ENCODE peak calls at places on chromosomes 3 and 15, in four cellular contexts. One of them, this sample, is unnamed.

GRCh38 chr3:53216723-53217122 is 39.1 kb downstream of the TKT start:
- DNase-seq in T-helper 9 cell: no peak
- DNase-seq in cardiac septum: no peak
- DNase-seq in glutamatergic neuron: no peak
- DNase-seq in this sample: peak

GRCh38 chr3:195895900-195896360 is 12.4 kb downstream of the TNK2 start:
- DNase-seq in T-helper 9 cell: peak
- DNase-seq in cardiac septum: no peak
- DNase-seq in glutamatergic neuron: peak
- DNase-seq in this sample: peak

GRCh38 chr15:33104276-33104675 is 90.2 kb downstream of the FMN1 start:
- DNase-seq in T-helper 9 cell: no peak
- DNase-seq in cardiac septum: no peak
- DNase-seq in glutamatergic neuron: no peak
- DNase-seq in this sample: no peak

GRCh38 chr15:23642413-23643044 is 5.1 kb downstream of the MAGEL2 start:
- DNase-seq in T-helper 9 cell: peak
- DNase-seq in cardiac septum: no peak
- DNase-seq in glutamatergic neuron: peak
- DNase-seq in this sample: no peak

GRCh38 chr3:86787091-86787490 is 203.9 kb downstream of the VGLL3 start:
- DNase-seq in T-helper 9 cell: no peak
- DNase-seq in cardiac septum: no peak
- DNase-seq in glutamatergic neuron: no peak
- DNase-seq in this sample: no peak

GRCh38 chr3:185733980-185734724 is 90.7 kb downstream of the IGF2BP2 start:
- DNase-seq in T-helper 9 cell: no peak
- DNase-seq in cardiac septum: no peak
- DNase-seq in glutamatergic neuron: no peak
- DNase-seq in this sample: no peak

GRCh38 chr3:49661281-49661680 is 12.9 kb upstream of the APEH start:
- DNase-seq in T-helper 9 cell: no peak
- DNase-seq in cardiac septum: no peak
- DNase-seq in glutamatergic neuron: no peak
- DNase-seq in this sample: no peak

GRCh38 chr3:161395613-161396012 is 24.3 kb upstream of the SPTSSB start:
- DNase-seq in T-helper 9 cell: no peak
- DNase-seq in cardiac septum: no peak
- DNase-seq in glutamatergic neuron: no peak
- DNase-seq in this sample: no peak

GRCh38 chr3:156300373-156300772 is 180.0 kb downstream of the KCNAB1 start:
- DNase-seq in T-helper 9 cell: no peak
- DNase-seq in cardiac septum: no peak
- DNase-seq in glutamatergic neuron: no peak
- DNase-seq in this sample: no peak

GRCh38 chr3:134351421-134351820 is 22.8 kb downstream of the AMOTL2 start:
- DNase-seq in T-helper 9 cell: no peak
- DNase-seq in cardiac septum: no peak
- DNase-seq in glutamatergic neuron: no peak
- DNase-seq in this sample: peak

GRCh38 chr3:109939817-109940216 is 602.5 kb upstream of the DPPA4 start:
- DNase-seq in T-helper 9 cell: no peak
- DNase-seq in cardiac septum: no peak
- DNase-seq in glutamatergic neuron: no peak
- DNase-seq in this sample: no peak

GRCh38 chr15:90872481-90873184 is 4.2 kb downstream of the FURIN start:
- DNase-seq in T-helper 9 cell: no peak
- DNase-seq in cardiac septum: no peak
- DNase-seq in glutamatergic neuron: no peak
- DNase-seq in this sample: no peak

GRCh38 chr15:68559342-68560310 is 19.2 kb upstream of the CORO2B start:
- DNase-seq in T-helper 9 cell: peak
- DNase-seq in cardiac septum: peak
- DNase-seq in glutamatergic neuron: peak
- DNase-seq in this sample: peak

GRCh38 chr15:27365441-27365840 is 394.5 kb downstream of the GABRG3 start:
- DNase-seq in T-helper 9 cell: no peak
- DNase-seq in cardiac septum: no peak
- DNase-seq in glutamatergic neuron: no peak
- DNase-seq in this sample: no peak

GRCh38 chr3:132545471-132545870 is 51.6 kb upstream of the ACKR4 start:
- DNase-seq in T-helper 9 cell: no peak
- DNase-seq in cardiac septum: no peak
- DNase-seq in glutamatergic neuron: no peak
- DNase-seq in this sample: no peak

GRCh38 chr3:39144748-39145380 is 8.5 kb downstream of the CSRNP1 start:
- DNase-seq in T-helper 9 cell: no peak
- DNase-seq in cardiac septum: no peak
- DNase-seq in glutamatergic neuron: no peak
- DNase-seq in this sample: no peak

This sample was measured in CD14-positive monocyte.